ENCODE peak calls at places on chromosomes 12 and 14, in four cellular contexts. C, Y, H and G are unnamed samples.

GRCh38 chr14:101228949-101229541 is 325.5 kb upstream of the RTL1 start:
- DNase-seq in C (no peak), Y (no peak), H (no peak), G (peak)

GRCh38 chr14:77022219-77022852 is 6.2 kb downstream of the IRF2BPL start:
- DNase-seq in C (no peak), Y (no peak), H (no peak), G (no peak)

GRCh38 chr14:31967669-31967975 is 109.5 kb upstream of the ARHGAP5 start:
- DNase-seq in C (no peak), Y (no peak), H (no peak), G (no peak)

GRCh38 chr14:76936483-76936882 is 92.0 kb downstream of the IRF2BPL start:
- DNase-seq in C (no peak), Y (no peak), H (no peak), G (no peak)

GRCh38 chr14:50311337-50311973 is 574 bp downstream of the L2HGDH start:
- DNase-seq in C (no peak), Y (no peak), H (no peak), G (no peak)

GRCh38 chr12:68469136-68469535 is 137.0 kb upstream of the MDM1 start:
- DNase-seq in C (no peak), Y (no peak), H (no peak), G (no peak)

GRCh38 chr14:82796081-82796480 is 1262.4 kb upstream of the SEL1L start:
- DNase-seq in C (no peak), Y (no peak), H (no peak), G (peak)

GRCh38 chr12:54207539-54208267 is 18.9 kb upstream of the SMUG1 start:
- DNase-seq in C (peak), Y (peak), H (peak), G (peak)

GRCh38 chr12:100435948-100436347 is 37.7 kb upstream of the NR1H4 start:
- DNase-seq in C (no peak), Y (no peak), H (no peak), G (no peak)

GRCh38 chr12:43291516-43291915 is 260.5 kb downstream of the ADAMTS20 start:
- DNase-seq in C (no peak), Y (no peak), H (no peak), G (no peak)

GRCh38 chr12:19799216-19799615 is 359.9 kb downstream of the AEBP2 start:
- DNase-seq in C (no peak), Y (no peak), H (no peak), G (no peak)

GRCh38 chr12:20272801-20273200 is 95.5 kb upstream of the PDE3A start:
- DNase-seq in C (no peak), Y (no peak), H (no peak), G (no peak)

GRCh38 chr12:124507188-124508109 is 60.0 kb downstream of the NCOR2 start:
- DNase-seq in C (no peak), Y (no peak), H (no peak), G (no peak)

GRCh38 chr12:131454418-131455217 is 256.3 kb upstream of the SFSWAP start:
- DNase-seq in C (peak), Y (peak), H (peak), G (no peak)

GRCh38 chr12:130303781-130304180 is 33.9 kb upstream of the PIWIL1 start:
- DNase-seq in C (no peak), Y (no peak), H (no peak), G (no peak)

GRCh38 chr12:49109631-49110172 is 945 bp downstream of the LMBR1L start:
- DNase-seq in C (no peak), Y (no peak), H (no peak), G (no peak)

GRCh38 chr14:49897965-49898364 is 5.1 kb downstream of the ARF6 start:
- DNase-seq in C (no peak), Y (no peak), H (no peak), G (no peak)

GRCh38 chr12:130139541-130139940 is 22.7 kb upstream of the FZD10 start:
- DNase-seq in C (no peak), Y (no peak), H (no peak), G (no peak)

GRCh38 chr12:55929306-55929791 is 1.6 kb upstream of the DGKA start:
- DNase-seq in C (peak), Y (no peak), H (no peak), G (no peak)

GRCh38 chr12:18868673-18869072 is 130.8 kb downstream of the CAPZA3 start:
- DNase-seq in C (no peak), Y (no peak), H (no peak), G (no peak)